ENCODE peak calls at places on chromosomes 16 and 17, in six cellular contexts. A is T-helper 2 cell; C is NCI-H2171; X is OCI-LY7; W is stimulated activated CD8-positive, alpha-beta memory T cell treated with anti-CD3 and anti-CD28 coated beads, Interleukin-15, amount 100 ng/mL, for 1 hour; O is endothelial cell. M is an unnamed sample.

GRCh38 chr16:12653820-12654392 is 149.8 kb downstream of the CPPED1 start:
- DNase-seq in C (no peak), A (no peak), X (no peak), W (no peak), O (no peak), M (no peak)

GRCh38 chr17:32917081-32917480 is 10.9 kb upstream of the TMEM98 start:
- DNase-seq in A (no peak), W (no peak), X (no peak), O (no peak), C (no peak), M (no peak)

GRCh38 chr16:50699345-50700159 is 6.1 kb downstream of the NOD2 start:
- DNase-seq in X (no peak), O (no peak), C (no peak), A (no peak), W (no peak), M (no peak)

GRCh38 chr16:4392382-4393242 is 21.0 kb downstream of the VASN start:
- DNase-seq in O (no peak), A (no peak), X (no peak), W (no peak), C (no peak), M (no peak)

GRCh38 chr17:77882481-77883212 is 75.9 kb upstream of the TNRC6C start:
- DNase-seq in W (peak), X (peak), C (no peak), A (peak), O (no peak), M (no peak)

GRCh38 chr16:85664580-85665372 is 24.0 kb downstream of the GINS2 start:
- DNase-seq in X (no peak), C (no peak), W (no peak), A (no peak), O (no peak), M (no peak)

GRCh38 chr17:50101346-50102163 is 6.4 kb downstream of the PDK2 start:
- DNase-seq in O (no peak), A (no peak), C (peak), W (no peak), X (no peak), M (no peak)

GRCh38 chr17:6508519-6509294 is 47.6 kb downstream of the PITPNM3 start:
- DNase-seq in A (no peak), C (no peak), O (no peak), X (no peak), W (no peak), M (peak)

GRCh38 chr16:86604436-86605220 is 26.3 kb downstream of the FOXL1 start:
- DNase-seq in X (peak), O (no peak), W (peak), A (peak), C (no peak), M (no peak)

GRCh38 chr16:17718495-17718894 is 247.7 kb upstream of the XYLT1 start:
- DNase-seq in A (no peak), X (no peak), O (no peak), C (no peak), W (no peak), M (no peak)

GRCh38 chr17:71482625-71483024 is 638.2 kb upstream of the SOX9 start:
- DNase-seq in W (no peak), A (no peak), O (no peak), X (no peak), C (no peak), M (no peak)

GRCh38 chr17:44688675-44689491 is 693 bp downstream of the CCDC43 start:
- DNase-seq in X (peak), A (no peak), C (no peak), O (no peak), W (no peak), M (no peak)

GRCh38 chr16:4414187-4414909 is 2.0 kb downstream of the CORO7 start:
- DNase-seq in C (no peak), A (peak), O (no peak), W (peak), X (peak), M (no peak)

GRCh38 chr16:53991181-53992056 is 287.5 kb downstream of the FTO start:
- DNase-seq in W (no peak), O (no peak), X (no peak), A (no peak), C (no peak), M (no peak)

GRCh38 chr17:12982224-12982623 is 35.6 kb downstream of the ELAC2 start:
- DNase-seq in X (peak), W (no peak), A (peak), C (no peak), O (no peak), M (no peak)

GRCh38 chr17:71494456-71494855 is 626.4 kb upstream of the SOX9 start:
- DNase-seq in C (no peak), X (no peak), W (no peak), A (no peak), O (no peak), M (no peak)

GRCh38 chr16:74297296-74297665 is 667 bp downstream of the PSMD7 start:
- DNase-seq in O (peak), X (peak), W (no peak), C (peak), A (no peak), M (no peak)

GRCh38 chr17:48631693-48632578 is 5.8 kb upstream of the HOXB9 start:
- DNase-seq in O (peak), C (no peak), W (no peak), A (no peak), X (no peak), M (no peak)

GRCh38 chr16:6483634-6484033 is 849.0 kb upstream of the RBFOX1 start:
- DNase-seq in C (no peak), A (no peak), X (no peak), W (no peak), O (peak), M (no peak)

GRCh38 chr17:49393491-49394255 is 21.0 kb downstream of the PHB1 start:
- DNase-seq in O (no peak), W (no peak), C (no peak), A (no peak), X (no peak), M (no peak)

GRCh38 chr17:78278139-78278741 is 46.8 kb downstream of the TMEM235 start:
- DNase-seq in O (no peak), X (peak), A (no peak), W (no peak), C (peak), M (peak)

M was measured in NCI-H524.